ENCODE peak calls at places on chromosome 16, in four cellular contexts. D is GM12878, T is H1, H is HCT116. M is an unnamed sample.

GRCh38 chr16:80804061-80804450 is 342 bp downstream of the CDYL2 start:
- DNase-seq in D (no peak), T (no peak), H (no peak), M (no peak)

GRCh38 chr16:86213427-86214205 is 296.7 kb upstream of the FOXF1 start:
- DNase-seq in D (no peak), T (no peak), H (no peak), M (no peak)

GRCh38 chr16:55253987-55254386 is 70.0 kb upstream of the IRX6 start:
- DNase-seq in D (no peak), T (no peak), H (no peak), M (no peak)

GRCh38 chr16:79380990-79381389 is 219.5 kb downstream of the MAF start:
- DNase-seq in D (no peak), T (no peak), H (no peak), M (no peak)

GRCh38 chr16:28526201-28527099 is 12.3 kb downstream of the NUPR1 start:
- DNase-seq in D (no peak), T (no peak), H (no peak), M (no peak)

GRCh38 chr16:68264128-68265077 is at the start of gene SLC7A6:
- DNase-seq in D (no peak), T (no peak), H (peak), M (peak)

GRCh38 chr16:17836868-17837602 is 366.3 kb upstream of the XYLT1 start:
- DNase-seq in D (no peak), T (peak), H (peak), M (no peak)

GRCh38 chr16:51180719-51181494 is 29.8 kb upstream of the SALL1 start:
- DNase-seq in D (no peak), T (no peak), H (no peak), M (no peak)

GRCh38 chr16:3997231-3997841 is 116.8 kb upstream of the CREBBP start:
- DNase-seq in D (no peak), T (no peak), H (no peak), M (no peak)

GRCh38 chr16:4515611-4516233 is 22.9 kb downstream of the CDIP1 start:
- DNase-seq in D (peak), T (no peak), H (no peak), M (no peak)

GRCh38 chr16:23597003-23597756 is 1.1 kb upstream of the NDUFAB1 start:
- DNase-seq in D (no peak), T (peak), H (peak), M (peak)

GRCh38 chr16:48420437-48420836 is 35.2 kb upstream of the SIAH1 start:
- DNase-seq in D (no peak), T (no peak), H (no peak), M (no peak)

GRCh38 chr16:2150418-2151187 is 2.2 kb downstream of the RAB26 start:
- DNase-seq in D (no peak), T (peak), H (no peak), M (no peak)

GRCh38 chr16:2974319-2975056 is 5.3 kb downstream of the PAQR4 start:
- DNase-seq in D (no peak), T (no peak), H (no peak), M (no peak)

GRCh38 chr16:89711601-89712475 is 8.9 kb downstream of the VPS9D1 start:
- DNase-seq in D (no peak), T (no peak), H (peak), M (peak)
- TF ChIP-seq CEBPB in D (no peak), T (no peak), H (no peak), M (no peak)

DNA sequence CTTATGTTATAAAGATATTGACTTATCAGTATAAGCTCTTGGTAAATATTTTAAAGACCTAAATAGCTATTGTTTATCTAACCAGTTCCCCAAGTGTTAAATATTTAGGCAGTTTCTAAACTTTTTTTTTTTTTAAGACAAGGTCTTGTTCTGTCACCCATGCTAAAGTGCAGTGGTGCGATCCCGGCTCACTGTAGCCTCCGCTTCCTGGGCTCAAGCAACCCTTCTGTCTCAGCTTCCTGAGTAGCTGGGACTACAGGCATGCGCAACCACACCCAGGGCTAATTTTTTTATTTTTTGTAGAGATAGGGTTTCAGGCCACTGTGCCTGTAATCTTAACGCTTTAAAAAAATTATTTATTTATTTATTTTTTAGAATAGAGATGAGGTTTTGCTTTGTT is 43.5 kb downstream of the SNX29 start:
- DNase-seq in D (no peak), T (no peak), H (no peak), M (no peak)
- TF ChIP-seq EGR1 in D (no peak), T (no peak), H (no peak), M (no peak)

DNA sequence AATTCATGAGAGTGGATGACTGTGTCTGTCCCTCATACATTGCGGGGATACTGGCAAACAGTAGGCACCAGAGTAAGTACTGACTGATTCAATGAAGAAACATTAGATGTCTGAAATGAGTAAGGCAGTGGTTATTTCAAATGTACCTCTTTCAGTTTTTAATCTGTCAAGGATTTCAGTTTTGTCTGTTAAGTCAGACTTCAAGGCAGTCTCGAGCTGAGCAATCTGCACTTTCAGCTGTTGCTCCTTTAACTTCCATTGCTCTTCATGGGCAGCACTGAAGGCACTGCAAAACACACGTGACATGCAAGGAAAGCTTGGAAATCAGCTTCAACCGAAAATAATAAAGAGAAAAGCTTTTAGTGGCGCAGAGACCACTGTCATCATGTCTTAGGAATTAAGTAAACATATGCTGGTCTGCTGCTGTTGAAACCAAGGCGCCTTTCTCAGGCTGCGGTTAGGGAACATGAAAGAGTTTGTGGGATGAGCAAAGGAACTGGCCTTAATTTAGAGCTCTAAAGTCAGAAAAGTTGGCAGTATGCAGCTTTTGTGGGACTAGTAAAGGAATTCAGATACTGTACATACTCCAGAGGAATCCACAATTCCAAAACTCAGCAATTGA is 38.8 kb downstream of the RPGRIP1L start:
- DNase-seq in D (peak), T (no peak), H (no peak), M (no peak)
- TF ChIP-seq CEBPB in D (no peak), T (no peak), H (no peak), M (no peak)

GRCh38 chr16:349211-349610 is 3.3 kb downstream of the AXIN1 start:
- DNase-seq in D (peak), T (no peak), H (no peak), M (no peak)
- TF ChIP-seq EGR1 in D (no peak), T (no peak), H (no peak), M (no peak)

DNA sequence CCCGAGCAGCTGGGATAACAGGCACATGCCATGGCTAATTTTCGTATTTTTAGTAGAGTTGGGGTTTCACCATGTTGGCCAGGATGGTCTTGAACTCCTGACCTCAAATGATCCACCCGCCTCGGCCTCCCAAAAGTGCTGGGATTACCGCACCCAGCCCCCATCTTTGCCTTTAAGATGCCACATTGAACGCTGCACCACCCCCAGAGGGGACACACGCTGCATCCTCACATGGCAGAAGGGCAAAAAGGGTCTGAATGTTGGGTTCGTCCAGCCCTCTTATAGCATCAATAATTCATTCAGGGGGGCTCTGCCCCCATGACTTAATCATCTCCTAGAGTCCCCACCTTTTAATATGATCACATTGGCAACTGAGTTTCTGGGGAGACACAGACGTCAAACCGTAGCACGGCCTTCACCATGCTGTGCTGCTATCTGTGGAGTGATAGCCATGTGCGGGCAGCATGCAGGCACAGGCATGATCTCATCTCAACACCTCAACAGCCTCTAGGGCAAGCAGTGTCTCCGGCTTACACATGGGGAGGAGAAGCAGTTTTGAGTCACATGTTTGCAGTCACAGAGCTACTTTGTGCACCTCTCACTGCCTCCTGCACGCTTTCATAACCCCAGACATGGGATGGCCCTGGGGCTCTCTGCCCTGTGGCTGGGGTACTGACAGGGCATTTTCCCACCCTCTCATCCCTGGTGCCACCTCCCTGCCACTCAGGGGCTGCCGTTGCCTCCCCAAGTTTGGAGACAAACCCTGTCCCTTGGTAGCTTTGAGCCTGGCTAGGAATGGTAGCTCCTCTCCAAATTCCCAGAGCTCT is 30.0 kb downstream of the IL21R start:
- DNase-seq in D (no peak), T (no peak), H (no peak), M (no peak)
- TF ChIP-seq CEBPB in D (no peak), T (no peak), H (no peak), M (no peak)

M was measured in K562.